ENCODE peak calls at places on chromosomes 12 and 14, in eight cellular contexts. D is stomach, E is gastrocnemius medialis, J is body of pancreas, M is A549, N is Peyer's patch, K is H1, H is right lobe of liver. W is an unnamed sample.

GRCh38 chr12:125172231-125172850 is 107.1 kb downstream of the AACS start:
- DNase-seq in D (no peak), H (no peak), N (no peak), E (no peak), J (no peak), M (no peak), K (no peak), W (no peak)

GRCh38 chr12:81337891-81338290 is 260.0 kb downstream of the ACSS3 start:
- DNase-seq in J (no peak), D (no peak), H (no peak), K (no peak), N (no peak), M (no peak), E (no peak), W (no peak)

GRCh38 chr12:52035926-52036325 is 15.3 kb upstream of the NR4A1 start:
- DNase-seq in J (peak), E (no peak), K (no peak), N (no peak), D (no peak), M (no peak), H (no peak), W (no peak)

GRCh38 chr14:24213866-24214652 is 771 bp upstream of the CHMP4A start:
- DNase-seq in K (no peak), H (no peak), E (no peak), J (no peak), M (no peak), D (no peak), N (no peak), W (no peak)

GRCh38 chr14:104150201-104151027 is 12.0 kb downstream of the KIF26A start:
- DNase-seq in M (peak), E (no peak), N (no peak), H (no peak), D (no peak), K (no peak), J (no peak), W (peak)

GRCh38 chr12:124381454-124382207 is 86.7 kb downstream of the RFLNA start:
- DNase-seq in J (peak), E (peak), K (no peak), M (peak), D (peak), N (peak), H (peak), W (peak)

GRCh38 chr12:117318591-117318990 is 42.8 kb downstream of the NOS1 start:
- DNase-seq in N (no peak), M (no peak), J (no peak), E (no peak), H (no peak), D (no peak), K (no peak), W (peak)

GRCh38 chr12:130157998-130158774 is 4.1 kb upstream of the FZD10 start:
- DNase-seq in H (no peak), M (no peak), D (no peak), N (no peak), K (no peak), J (no peak), E (no peak), W (no peak)

GRCh38 chr12:67509987-67510386 is 138.6 kb upstream of the DYRK2 start:
- DNase-seq in D (no peak), J (no peak), N (no peak), E (no peak), M (no peak), K (no peak), H (no peak), W (no peak)

GRCh38 chr12:48618541-48618940 is 48.7 kb upstream of the LALBA start:
- DNase-seq in D (peak), N (peak), K (peak), J (peak), E (peak), M (peak), H (peak), W (no peak)

GRCh38 chr12:91222746-91223145 is 40.1 kb upstream of the DCN start:
- DNase-seq in K (no peak), E (no peak), J (no peak), D (no peak), N (no peak), M (no peak), H (no peak), W (no peak)

GRCh38 chr12:88375301-88375959 is 204.8 kb downstream of the KITLG start:
- DNase-seq in N (no peak), K (no peak), H (no peak), M (no peak), D (no peak), J (no peak), E (peak), W (no peak)

GRCh38 chr14:59358105-59358504 is 107.1 kb downstream of the GPR135 start:
- DNase-seq in E (peak), M (peak), K (no peak), J (no peak), D (no peak), N (no peak), H (peak), W (no peak)

DNA sequence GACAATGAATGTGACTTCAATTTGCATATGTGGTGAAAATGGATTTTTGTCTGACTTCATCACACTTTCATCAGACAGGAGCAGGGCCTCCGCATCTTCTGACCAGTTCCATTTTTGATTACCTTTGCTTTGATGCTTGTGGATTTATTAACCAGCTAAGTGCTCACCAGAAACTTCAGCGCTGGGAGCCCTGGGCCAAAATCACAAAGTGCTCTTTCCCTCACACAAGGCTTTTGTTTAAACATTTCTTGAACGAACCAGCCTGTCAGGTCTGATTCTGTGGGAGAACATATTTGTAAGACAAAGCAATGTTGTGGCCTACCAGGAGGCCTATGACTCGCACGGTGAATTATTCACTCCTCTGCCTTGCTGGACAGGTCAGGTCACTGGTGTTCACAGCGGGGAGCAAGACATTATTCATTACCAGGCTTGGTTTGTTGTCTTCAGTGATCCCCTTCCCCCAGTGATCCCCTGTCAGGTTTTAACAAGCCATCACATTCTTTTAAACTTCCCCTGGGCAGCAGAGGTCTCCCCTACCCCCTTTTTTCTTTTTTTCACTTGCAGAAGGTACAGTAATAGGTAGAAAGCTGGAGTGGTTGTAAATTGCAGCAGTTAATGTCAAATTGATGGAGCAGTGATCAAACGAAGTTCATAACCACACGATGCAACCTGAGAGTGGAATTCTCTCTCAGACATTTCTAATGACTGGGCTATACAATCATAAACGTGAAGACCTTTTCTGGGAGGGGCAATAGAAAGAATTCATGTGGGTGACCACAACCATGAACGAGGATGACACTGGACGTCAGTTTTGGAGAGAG is 167.5 kb upstream of the PRICKLE1 start:
- DNase-seq in E (no peak), M (peak), D (no peak), N (no peak), J (peak), K (peak), H (no peak), W (no peak)
- H3K27ac ChIP-seq in E (no peak), M (peak), D (no peak), N (no peak), J (peak), K (peak), H (no peak), W (no peak)

DNA sequence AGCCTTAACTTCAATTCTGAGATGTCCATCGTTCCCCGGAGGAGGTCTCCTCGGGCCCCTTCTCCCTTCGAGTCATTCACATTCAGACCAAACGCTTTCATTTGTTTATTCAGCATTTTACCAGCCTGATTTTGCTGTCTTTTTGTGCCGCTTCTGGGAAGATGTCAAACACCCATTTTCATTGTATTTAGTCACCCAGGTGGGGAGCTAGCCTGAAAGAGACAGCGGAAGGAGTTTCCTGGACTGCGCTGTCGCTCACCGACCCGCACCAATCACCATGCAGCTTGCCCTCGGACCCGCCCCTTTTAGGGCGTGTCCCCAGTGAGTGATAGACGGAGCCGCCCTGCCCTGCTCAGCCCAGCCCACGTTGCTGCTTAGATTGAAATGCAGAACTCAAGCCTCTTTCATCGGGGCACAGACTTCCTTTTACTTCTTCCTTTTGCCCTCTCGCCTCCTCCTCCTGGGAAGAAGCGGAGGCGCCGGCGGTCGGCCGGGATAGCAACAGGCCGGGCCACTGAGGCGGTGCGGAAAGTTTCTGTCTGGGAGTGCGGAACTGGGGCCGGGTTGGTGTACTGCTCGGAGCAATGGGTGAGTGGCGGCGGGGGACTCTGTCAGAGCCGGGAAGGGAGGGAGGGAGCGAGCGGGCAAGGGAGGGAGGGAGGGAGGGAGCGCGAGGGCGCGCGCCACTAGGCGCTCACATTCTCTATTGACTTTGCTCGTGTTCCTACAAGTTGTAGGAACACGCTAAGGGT is at the start of gene PAX9:
- DNase-seq in H (no peak), N (peak), E (peak), D (peak), M (peak), J (peak), K (peak), W (peak)
- TF ChIP-seq POLR2A in H (no peak), N (no peak), E (no peak), D (no peak), M (peak), J (no peak), K (no peak), W (no peak)

DNA sequence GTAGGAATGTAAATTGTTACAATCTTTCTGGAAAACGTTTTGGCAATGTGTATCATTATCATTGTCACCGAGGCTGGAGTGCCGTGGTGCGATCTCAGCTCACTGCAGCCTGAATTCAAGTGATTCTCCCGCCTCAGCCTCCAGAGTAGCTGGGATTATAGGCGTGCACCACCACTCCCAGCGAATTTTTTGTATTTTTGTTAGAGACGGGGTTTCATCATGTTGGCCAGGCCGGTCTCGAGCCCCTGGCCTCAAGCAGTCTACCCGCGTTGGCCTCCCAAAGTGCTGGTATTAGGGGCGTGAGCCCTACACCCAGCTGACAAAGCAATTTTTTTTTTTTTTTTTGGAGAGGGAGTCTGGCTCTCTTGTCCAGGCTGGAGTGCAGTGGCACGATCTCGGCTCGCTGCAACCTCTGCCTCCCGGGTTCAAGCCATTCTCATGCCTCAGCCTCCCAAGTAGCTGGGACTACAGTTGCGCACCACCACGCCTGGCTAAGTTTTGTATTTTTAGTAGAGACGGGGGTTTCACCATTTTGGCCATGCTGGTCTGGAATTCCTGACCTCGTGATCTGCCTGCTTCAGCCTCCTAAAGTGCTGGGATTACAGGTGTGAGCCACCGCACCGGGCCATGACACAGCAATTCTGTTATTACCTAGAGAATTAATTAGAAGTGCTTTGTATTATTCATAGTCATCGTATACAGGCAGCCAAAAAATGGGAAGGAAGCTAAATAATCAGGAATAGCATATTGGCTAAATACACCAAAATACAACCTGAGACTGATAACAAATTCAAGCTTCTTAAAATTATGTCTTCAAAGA is 1.2 kb downstream of the ACTR6 start:
- DNase-seq in H (no peak), N (no peak), K (no peak), E (no peak), J (no peak), D (no peak), M (no peak), W (no peak)
- H3K27ac ChIP-seq in H (no peak), N (no peak), K (no peak), E (no peak), J (no peak), D (no peak), M (peak), W (no peak)

DNA sequence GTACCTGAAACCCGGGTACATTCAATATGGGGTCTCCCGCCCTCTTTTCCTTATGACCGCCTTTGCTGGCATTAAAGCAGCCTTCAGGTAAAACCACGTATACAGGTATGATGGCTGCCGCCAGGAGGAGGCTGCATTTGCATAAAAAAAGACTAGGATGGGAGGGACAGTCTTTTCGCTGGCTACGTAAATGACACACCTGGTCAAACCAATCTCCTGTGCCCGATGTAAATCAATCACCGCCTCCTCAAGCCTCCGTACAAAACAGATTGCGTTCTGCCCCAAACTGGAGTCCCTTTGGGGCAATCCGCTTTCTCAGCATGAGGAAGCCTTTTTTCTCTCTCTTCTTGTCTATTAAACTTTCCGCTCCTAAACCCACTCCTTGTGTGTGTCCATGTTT is 8.1 kb upstream of the ALDH1L2 start:
- DNase-seq in N (no peak), D (no peak), M (no peak), J (peak), E (no peak), K (peak), H (no peak), W (no peak)
- TF ChIP-seq POLR2A in N (no peak), D (no peak), M (no peak), J (peak), E (no peak), K (peak), H (no peak), W (no peak)

GRCh38 chr14:39351708-39352107 is 80.5 kb downstream of the FBXO33 start:
- DNase-seq in D (no peak), E (no peak), J (no peak), H (no peak), M (no peak), N (no peak), K (no peak), W (no peak)
- H3K27ac ChIP-seq in D (no peak), E (no peak), J (no peak), H (no peak), M (no peak), N (no peak), K (no peak), W (no peak)

DNA sequence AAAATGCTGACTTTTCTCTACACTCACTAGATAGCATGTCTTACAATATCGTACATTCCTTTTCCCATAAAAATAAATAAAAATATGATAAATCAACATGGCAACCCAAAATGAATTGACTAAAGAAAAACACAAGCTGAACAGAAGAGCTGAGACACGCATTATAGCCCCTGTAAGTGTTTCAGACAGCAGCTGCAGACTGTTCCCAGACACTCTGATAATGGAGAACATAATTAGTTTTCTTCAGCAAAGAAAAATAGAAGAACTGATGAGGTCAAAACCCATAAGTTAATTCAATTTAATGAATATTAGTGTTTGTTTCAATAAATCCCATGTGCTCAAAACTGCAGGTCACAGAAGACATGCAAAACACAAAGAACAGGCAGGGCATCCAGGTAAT is 23.8 kb downstream of the ST8SIA1 start:
- DNase-seq in H (no peak), K (no peak), M (no peak), N (no peak), J (no peak), D (no peak), E (no peak), W (no peak)
- TF ChIP-seq POLR2A in H (no peak), K (no peak), M (no peak), N (no peak), J (no peak), D (no peak), E (no peak), W (no peak)

GRCh38 chr14:106802413-106803364 is 1276.3 kb downstream of the TMEM121 start:
- DNase-seq in D (no peak), E (no peak), N (peak), J (peak), M (peak), H (no peak), K (no peak), W (no peak)
- H3K27ac ChIP-seq in D (no peak), E (no peak), N (no peak), J (no peak), M (no peak), H (no peak), K (no peak), W (no peak)